ENCODE peak calls at places on chromosomes 11 and 22, in four cellular contexts. V, B, Y and G are unnamed samples.

GRCh38 chr11:26704249-26704648 is 17.6 kb downstream of the SLC5A12 start:
- DNase-seq in B (no peak), V (no peak), Y (no peak), G (no peak)

GRCh38 chr22:32628626-32629587 is 154.3 kb downstream of the FBXO7 start:
- DNase-seq in Y (no peak), V (no peak), B (peak; percentile 55), G (no peak)

GRCh38 chr11:111918390-111919256 is at the start of gene C11orf52:
- DNase-seq in Y (no peak), B (peak; percentile 89), V (no peak), G (no peak)

GRCh38 chr11:36433896-36434295 is 76.2 kb downstream of the TRAF6 start:
- DNase-seq in B (no peak), Y (no peak), V (no peak), G (peak; percentile 7)

GRCh38 chr22:40001104-40001503 is 6.3 kb downstream of the FAM83F start:
- DNase-seq in V (no peak), Y (no peak), B (no peak), G (no peak)

GRCh38 chr11:125514336-125515101 is 18.5 kb upstream of the FEZ1 start:
- DNase-seq in Y (peak; percentile 92), V (no peak), B (no peak), G (peak; percentile 94)

GRCh38 chr11:85133636-85134035 is 493.5 kb downstream of the DLG2 start:
- DNase-seq in V (no peak), B (no peak), Y (no peak), G (no peak)

GRCh38 chr11:62671272-62671603 is 235 bp upstream of the UQCC3 start:
- DNase-seq in Y (no peak), V (no peak), B (no peak), G (no peak)

GRCh38 chr11:47916361-47916841 is 64.0 kb upstream of the PTPRJ start:
- DNase-seq in V (no peak), Y (no peak), B (no peak), G (no peak)

GRCh38 chr11:135069043-135069442 is 657.0 kb upstream of the B3GAT1 start:
- DNase-seq in V (no peak), B (no peak), Y (no peak), G (no peak)

GRCh38 chr11:59173964-59174663 is 2.2 kb downstream of the DTX4 start:
- DNase-seq in Y (no peak), B (peak; percentile 89), V (no peak), G (no peak)

GRCh38 chr11:643366-643765 is 6.3 kb downstream of the DRD4 start:
- DNase-seq in V (no peak), B (no peak), Y (no peak), G (no peak)

GRCh38 chr22:49657275-49657973 is 170.2 kb downstream of the BRD1 start:
- DNase-seq in B (no peak), V (no peak), Y (peak; percentile 67), G (peak; percentile 30)
- TF ChIP-seq MAX in B (no peak), V (no peak), Y (no peak), G (no peak)

GRCh38 chr22:19937616-19938473 is 3.7 kb upstream of the COMT start:
- DNase-seq in V (no peak), Y (no peak), B (peak; percentile 90), G (peak; percentile 59)
- TF ChIP-seq POLR2A in V (no peak), Y (no peak), B (no peak), G (no peak)

GRCh38 chr11:97224396-97224795 is 834.6 kb downstream of the JRKL start:
- DNase-seq in V (no peak), B (no peak), Y (no peak), G (no peak)

DNA sequence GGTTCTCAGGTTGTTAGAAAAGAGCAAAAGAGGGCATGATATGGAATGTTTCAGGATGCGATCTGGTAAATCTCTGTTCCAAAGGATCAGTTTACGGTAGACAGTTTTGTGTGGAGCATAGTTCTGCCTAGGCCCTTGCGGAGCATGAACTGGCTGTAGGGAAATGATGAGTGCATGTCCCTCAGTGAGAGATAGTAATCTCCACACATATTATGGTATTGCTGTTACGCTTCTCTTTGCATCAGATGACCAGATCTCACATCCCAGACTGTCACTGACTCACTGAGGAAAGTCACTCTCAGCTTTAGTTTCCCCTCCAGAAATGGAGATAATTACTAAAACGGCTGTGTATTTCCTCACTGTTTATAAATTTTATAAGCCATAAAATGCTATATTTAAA is 836.0 kb downstream of the JRKL start:
- DNase-seq in B (no peak), Y (no peak), V (no peak), G (no peak)
- TF ChIP-seq MAX in B (no peak), Y (no peak), V (no peak), G (no peak)

GRCh38 chr22:42074153-42074750 is at the start of gene PHETA2:
- DNase-seq in V (no peak), B (no peak), Y (no peak), G (no peak)
- TF ChIP-seq POLR2A in V (no peak), B (no peak), Y (peak; percentile 68), G (no peak)

GRCh38 chr11:69044111-69045013 is 4.4 kb upstream of the TPCN2 start:
- DNase-seq in B (peak; percentile 68), V (peak; percentile 80), Y (no peak), G (no peak)

GRCh38 chr11:69039501-69039900 is 9.2 kb upstream of the TPCN2 start:
- DNase-seq in B (no peak), V (no peak), Y (no peak), G (no peak)

GRCh38 chr11:69040051-69040450 is 8.7 kb upstream of the TPCN2 start:
- DNase-seq in V (no peak), Y (no peak), B (no peak), G (no peak)

GRCh38 chr11:69040581-69041260 is 8.0 kb upstream of the TPCN2 start:
- DNase-seq in V (no peak), Y (no peak), B (no peak), G (peak; percentile 81)

GRCh38 chr11:69041516-69041915 is 7.2 kb upstream of the TPCN2 start:
- DNase-seq in Y (no peak), B (no peak), V (no peak), G (no peak)
- TF ChIP-seq MAX in Y (no peak), B (no peak), V (no peak), G (no peak)